ENCODE peak calls at places on chromosome 12, in four cellular contexts. Q is GM23338, B is small intestine, I is GM23248. A is an unnamed sample.

GRCh38 chr12:75816892-75817291 is 214.7 kb downstream of the PHLDA1 start:
- DNase-seq in Q (no peak), B (peak; percentile 11), I (peak; percentile 89), A (no peak)

GRCh38 chr12:132084681-132085635 is 59.2 kb downstream of the DDX51 start:
- DNase-seq in Q (peak; percentile 84), B (peak; percentile 76), I (peak; percentile 82), A (peak; percentile 93)

GRCh38 chr12:132460571-132460970 is 29.4 kb upstream of the FBRSL1 start:
- DNase-seq in Q (peak; percentile 83), B (peak; percentile 45), I (peak; percentile 45), A (peak; percentile 85)

GRCh38 chr12:105420659-105421240 is 90.3 kb downstream of the C12orf75 start:
- DNase-seq in Q (peak; percentile 79), B (peak; percentile 67), I (peak; percentile 80), A (peak; percentile 62)

GRCh38 chr12:69991683-69992297 is 166.8 kb downstream of the MYRFL start:
- DNase-seq in Q (no peak), B (no peak), I (no peak), A (no peak)

GRCh38 chr12:26274441-26275312 is 79.3 kb downstream of the SSPN start:
- DNase-seq in Q (peak; percentile 8), B (peak; percentile 96), I (peak; percentile 99), A (no peak)

GRCh38 chr12:82019533-82019932 is 260.4 kb upstream of the PPFIA2 start:
- DNase-seq in Q (peak; percentile 53), B (peak; percentile 9), I (peak; percentile 15), A (no peak)

GRCh38 chr12:19236656-19237055 is 107.1 kb downstream of the PLEKHA5 start:
- DNase-seq in Q (no peak), B (no peak), I (peak; percentile 42), A (no peak)

GRCh38 chr12:11601647-11602046 is 47.8 kb upstream of the ETV6 start:
- DNase-seq in Q (no peak), B (no peak), I (no peak), A (no peak)

GRCh38 chr12:19434538-19434937 is 4.8 kb upstream of the AEBP2 start:
- DNase-seq in Q (no peak), B (no peak), I (no peak), A (no peak)

GRCh38 chr12:96981053-96981452 is 74.0 kb downstream of the NEDD1 start:
- DNase-seq in Q (no peak), B (no peak), I (peak; percentile 97), A (no peak)

GRCh38 chr12:122049827-122050226 is 28.1 kb downstream of the BCL7A start:
- DNase-seq in Q (no peak), B (no peak), I (no peak), A (no peak)

GRCh38 chr12:116761499-116761898 is 23.4 kb downstream of the RNFT2 start:
- DNase-seq in Q (no peak), B (no peak), I (no peak), A (no peak)

GRCh38 chr12:105864916-105865315 is 273.8 kb downstream of the NUAK1 start:
- DNase-seq in Q (no peak), B (no peak), I (no peak), A (no peak)

GRCh38 chr12:113167868-113168267 is 17.4 kb downstream of the DDX54 start:
- DNase-seq in Q (no peak), B (no peak), I (no peak), A (peak; percentile 50)

GRCh38 chr12:62006076-62006732 is 254.0 kb upstream of the USP15 start:
- DNase-seq in Q (peak; percentile 73), B (peak; percentile 20), I (peak; percentile 58), A (peak; percentile 53)

GRCh38 chr12:26748741-26749431 is 84.1 kb downstream of the ITPR2 start:
- DNase-seq in Q (no peak), B (peak; percentile 69), I (peak; percentile 40), A (no peak)

GRCh38 chr12:31868980-31869379 is 90.2 kb upstream of the RESF1 start:
- DNase-seq in Q (no peak), B (no peak), I (peak; percentile 56), A (no peak)

GRCh38 chr12:95102916-95103671 is 29.7 kb upstream of the NR2C1 start:
- DNase-seq in Q (no peak), B (peak; percentile 54), I (peak; percentile 62), A (no peak)

GRCh38 chr12:119913931-119914330 is 36.8 kb upstream of the CIT start:
- DNase-seq in Q (no peak), B (no peak), I (no peak), A (no peak)

GRCh38 chr12:66804555-66804954 is 125.7 kb upstream of the GRIP1 start:
- DNase-seq in Q (peak; percentile 15), B (no peak), I (no peak), A (peak; percentile 3)

GRCh38 chr12:32431025-32431424 is 31.7 kb downstream of the FGD4 start:
- DNase-seq in Q (no peak), B (no peak), I (no peak), A (no peak)

GRCh38 chr12:97713972-97714588 is 251.5 kb downstream of the RMST start:
- DNase-seq in Q (no peak), B (peak; percentile 78), I (no peak), A (no peak)

GRCh38 chr12:4355843-4356327 is 23.6 kb downstream of the FGF23 start:
- DNase-seq in Q (peak; percentile 89), B (peak; percentile 22), I (peak; percentile 18), A (peak; percentile 64)

GRCh38 chr12:65368071-65368470 is 89.6 kb downstream of the MSRB3 start:
- DNase-seq in Q (no peak), B (no peak), I (no peak), A (no peak)

GRCh38 chr12:49863946-49864816 is 21.3 kb upstream of the BCDIN3D start:
- DNase-seq in Q (no peak), B (no peak), I (peak; percentile 23), A (no peak)

GRCh38 chr12:125492354-125493270 is 427.4 kb downstream of the AACS start:
- DNase-seq in Q (no peak), B (no peak), I (no peak), A (peak; percentile 28)

GRCh38 chr12:3129301-3130052 is 52.3 kb downstream of the TSPAN9 start:
- DNase-seq in Q (no peak), B (no peak), I (peak; percentile 15), A (no peak)

GRCh38 chr12:50542448-50542847 is 37.7 kb downstream of the DIP2B start:
- DNase-seq in Q (no peak), B (peak; percentile 50), I (peak; percentile 80), A (no peak)

GRCh38 chr12:89856431-89856830 is 147.8 kb upstream of the ATP2B1 start:
- DNase-seq in Q (no peak), B (no peak), I (peak; percentile 78), A (no peak)

GRCh38 chr12:90618606-90619005 is 336.4 kb downstream of the CCER1 start:
- DNase-seq in Q (no peak), B (no peak), I (peak; percentile 57), A (no peak)

GRCh38 chr12:75969768-75970167 is 61.8 kb downstream of the PHLDA1 start:
- DNase-seq in Q (peak; percentile 79), B (no peak), I (peak; percentile 67), A (peak; percentile 28)

GRCh38 chr12:76706099-76706498 is 57.8 kb upstream of the ZDHHC17 start:
- DNase-seq in Q (no peak), B (no peak), I (peak; percentile 31), A (no peak)

GRCh38 chr12:64820593-64820992 is 3.9 kb upstream of the TBC1D30 start:
- DNase-seq in Q (no peak), B (peak; percentile 16), I (no peak), A (no peak)

GRCh38 chr12:90199008-90199407 is 490.4 kb upstream of the ATP2B1 start:
- DNase-seq in Q (no peak), B (no peak), I (no peak), A (no peak)

GRCh38 chr12:101698782-101699347 is 1.4 kb downstream of the CHPT1 start:
- DNase-seq in Q (no peak), B (no peak), I (peak; percentile 39), A (peak; percentile 38)

GRCh38 chr12:90084018-90084417 is 375.4 kb upstream of the ATP2B1 start:
- DNase-seq in Q (no peak), B (no peak), I (no peak), A (no peak)

DNA sequence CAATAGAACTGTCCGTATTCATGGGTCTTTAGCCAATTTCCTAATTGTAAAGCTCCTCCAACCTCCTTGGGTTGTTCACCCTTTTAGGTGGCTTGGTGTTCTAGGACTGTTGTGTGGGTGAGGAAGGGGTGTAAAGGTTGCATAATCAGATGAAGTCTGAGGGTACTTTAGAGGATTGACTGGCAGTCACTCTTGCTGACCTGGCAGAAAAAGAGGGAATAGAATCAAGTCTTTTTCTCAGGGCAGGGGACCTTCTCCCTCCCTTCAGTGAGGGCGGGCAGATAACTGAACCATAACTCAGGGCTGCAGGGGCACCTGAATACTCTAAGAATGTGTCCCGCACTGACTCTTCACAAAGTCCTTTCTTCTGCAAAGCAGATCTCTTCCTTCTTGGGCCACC is 436.2 kb downstream of the CCDC91 start:
- DNase-seq in Q (no peak), B (no peak), I (no peak), A (no peak)
- H3K4me3 ChIP-seq in Q (no peak overlapping the region), B (no peak overlapping the region), I (no peak overlapping the region), A (no peak overlapping the region)

GRCh38 chr12:13980548-13981295 is 680 bp downstream of the GRIN2B start:
- DNase-seq in Q (peak; percentile 60), B (no peak), I (no peak), A (peak; percentile 62)
- H3K27me3 ChIP-seq in Q (peaks cover 50% of the 10 kb centered on the region), B (peaks cover 24% of the 10 kb centered on the region), I (peaks cover 35% of the 10 kb centered on the region), A (peaks cover 46% of the 10 kb centered on the region)

DNA sequence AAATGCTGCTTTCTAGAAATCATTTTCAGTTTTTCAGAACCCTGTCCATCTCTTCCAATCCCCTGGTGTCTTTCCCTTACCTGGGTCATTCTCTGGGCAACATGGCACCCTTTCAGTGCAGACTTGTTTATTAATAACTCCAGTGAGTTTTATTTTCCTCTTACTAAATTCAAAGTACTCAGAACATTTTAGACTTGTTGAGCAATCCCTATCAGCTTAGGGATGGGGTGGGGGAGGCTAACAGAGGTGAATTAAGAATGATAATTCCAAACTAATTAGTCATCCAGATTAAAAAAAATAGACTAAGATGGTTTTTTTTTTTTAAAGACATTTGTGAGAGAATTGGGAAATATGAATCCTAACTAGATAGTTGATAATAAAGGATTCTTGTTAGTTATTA is 10.7 kb downstream of the GPRC5A start:
- DNase-seq in Q (no peak), B (peak; percentile 56), I (peak; percentile 70), A (no peak)
- H3K4me3 ChIP-seq in Q (no peak overlapping the region), B (no peak overlapping the region), I (peak overlapping the region; percentile 35), A (no peak overlapping the region)

GRCh38 chr12:53994691-53995310 is 5.2 kb upstream of the HOXC9 start:
- DNase-seq in Q (peak; percentile 51), B (no peak), I (no peak), A (peak; percentile 70)
- H3K27me3 ChIP-seq in Q (peaks cover 100% of the 10 kb centered on the region), B (peaks cover 74% of the 10 kb centered on the region), I (peaks cover 50% of the 10 kb centered on the region), A (peaks cover 100% of the 10 kb centered on the region)

GRCh38 chr12:56720696-56721615 is 4.1 kb downstream of the NACA start:
- DNase-seq in Q (peak; percentile 5), B (no peak), I (no peak), A (no peak)
- H3K4me3 ChIP-seq in Q (peak overlapping the region; percentile 93), B (no peak overlapping the region), I (peak overlapping the region; percentile 95), A (no peak overlapping the region)

GRCh38 chr12:52701281-52701680 is 2.0 kb downstream of the KRT77 start:
- DNase-seq in Q (no peak), B (no peak), I (no peak), A (no peak)
- H3K27me3 ChIP-seq in Q (no peaks in the 10 kb centered on the region), B (peaks cover 5% of the 10 kb centered on the region), I (peaks cover 44% of the 10 kb centered on the region), A (no peaks in the 10 kb centered on the region)

GRCh38 chr12:121025442-121026226 is 9.3 kb upstream of the C12orf43 start:
- DNase-seq in Q (no peak), B (peak; percentile 96), I (peak; percentile 61), A (no peak)
- H3K4me3 ChIP-seq in Q (no peak overlapping the region), B (no peak overlapping the region), I (no peak overlapping the region), A (no peak overlapping the region)